ENCODE peak calls at places on chromosomes 2 and 18, in six cellular contexts. P is mesenchymal stem cell, Q is neuronal stem cell, T is trophoblast cell, D is H1, A is IMR-90. H is an unnamed sample.

GRCh38 chr18:8063733-8064132 is 496.6 kb downstream of the PTPRM start:
- DNase-seq in P (no peak), Q (no peak), T (peak; percentile 57), D (no peak), A (no peak), H (peak; percentile 22)

GRCh38 chr2:168744844-168745243 is 57.6 kb upstream of the NOSTRIN start:
- DNase-seq in P (no peak), Q (no peak), T (no peak), D (no peak), A (no peak), H (no peak)

GRCh38 chr2:128727404-128727803 is 408.7 kb upstream of the HS6ST1 start:
- DNase-seq in P (no peak), Q (no peak), T (no peak), D (no peak), A (no peak), H (no peak)

GRCh38 chr2:195721042-195721441 is 64.0 kb downstream of the SLC39A10 start:
- DNase-seq in P (no peak), Q (no peak), T (no peak), D (no peak), A (no peak), H (no peak)

GRCh38 chr2:19700861-19701585 is 200.8 kb downstream of the TTC32 start:
- DNase-seq in P (no peak), Q (no peak), T (no peak), D (no peak), A (peak; percentile 18), H (no peak)

GRCh38 chr18:46542545-46542944 is 114.5 kb downstream of the LOXHD1 start:
- DNase-seq in P (no peak), Q (peak; percentile 42), T (peak; percentile 48), D (no peak), A (no peak), H (peak; percentile 53)

GRCh38 chr2:96436961-96437360 is 68.2 kb downstream of the NEURL3 start:
- DNase-seq in P (no peak), Q (no peak), T (no peak), D (no peak), A (no peak), H (no peak)

GRCh38 chr18:79200546-79201268 is 131.5 kb downstream of the ATP9B start:
- DNase-seq in P (peak; percentile 25), Q (peak; percentile 30), T (peak; percentile 37), D (no peak), A (peak; percentile 25), H (peak; percentile 53)

GRCh38 chr2:126655500-126656310 is at the start of gene GYPC:
- DNase-seq in P (peak; percentile 98), Q (peak; percentile 56), T (peak; percentile 53), D (peak; percentile 76), A (peak; percentile 82), H (peak; percentile 73)

GRCh38 chr18:369224-370010 is 101.6 kb upstream of the THOC1 start:
- DNase-seq in P (no peak), Q (no peak), T (no peak), D (no peak), A (peak; percentile 32), H (no peak)

GRCh38 chr18:363327-364115 is 95.7 kb upstream of the THOC1 start:
- DNase-seq in P (peak; percentile 45), Q (no peak), T (no peak), D (no peak), A (peak; percentile 20), H (no peak)

GRCh38 chr18:21181763-21182162 is 60.3 kb upstream of the GREB1L start:
- DNase-seq in P (no peak), Q (no peak), T (no peak), D (no peak), A (no peak), H (no peak)

GRCh38 chr2:231189571-231190495 is 8.6 kb upstream of the ARMC9 start:
- DNase-seq in P (peak; percentile 66), Q (no peak), T (no peak), D (no peak), A (no peak), H (peak; percentile 64)

GRCh38 chr2:172782506-172783090 is 47.0 kb downstream of the RAPGEF4 start:
- DNase-seq in P (no peak), Q (no peak), T (no peak), D (no peak), A (peak; percentile 31), H (no peak)

GRCh38 chr2:139031722-139032121 is 251.5 kb upstream of the NXPH2 start:
- DNase-seq in P (no peak), Q (no peak), T (no peak), D (no peak), A (no peak), H (peak; percentile 63)

GRCh38 chr2:179265082-179265575 is 497 bp upstream of the SESTD1 start:
- DNase-seq in P (peak; percentile 32), Q (no peak), T (peak; percentile 78), D (no peak), A (peak; percentile 66), H (no peak)

GRCh38 chr18:13500227-13500865 is 226.0 kb downstream of the FAM210A start:
- DNase-seq in P (peak; percentile 18), Q (peak; percentile 24), T (peak; percentile 94), D (peak; percentile 57), A (peak; percentile 57), H (peak; percentile 89)

GRCh38 chr18:63207825-63208224 is 111.7 kb downstream of the BCL2 start:
- DNase-seq in P (no peak), Q (no peak), T (no peak), D (no peak), A (no peak), H (no peak)

GRCh38 chr2:77046339-77046738 is 475.8 kb downstream of the LRRTM4 start:
- DNase-seq in P (no peak), Q (no peak), T (no peak), D (no peak), A (no peak), H (no peak)

GRCh38 chr2:16151651-16152050 is 211.3 kb downstream of the MYCN start:
- DNase-seq in P (no peak), Q (no peak), T (peak; percentile 0), D (no peak), A (no peak), H (no peak)

DNA sequence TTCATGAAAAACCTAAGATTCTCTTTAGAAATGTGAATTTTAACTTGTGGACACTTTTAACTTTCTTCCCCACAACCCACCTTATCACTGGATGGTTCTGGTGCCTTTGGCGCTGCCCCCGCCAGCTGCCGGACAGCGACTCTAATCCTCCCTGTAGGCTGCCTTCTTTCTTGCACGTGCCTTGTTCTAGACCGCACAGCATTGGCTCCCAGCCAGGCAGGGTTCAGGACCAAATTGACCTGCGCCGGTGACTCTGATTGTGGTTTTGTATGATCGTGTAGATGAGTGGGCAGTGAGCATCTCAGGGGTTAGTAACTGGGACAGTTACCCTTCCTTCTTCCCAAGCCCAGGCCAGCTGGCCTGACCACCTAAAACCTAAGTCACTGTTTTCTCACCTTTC is 106.8 kb downstream of the ASAP2 start:
- DNase-seq in P (no peak), Q (no peak), T (no peak), D (no peak), A (peak; percentile 29), H (no peak)
- H3K9ac ChIP-seq in P (no peak overlapping the region), Q (no peak overlapping the region), T (no peak overlapping the region), D (no peak overlapping the region), A (no peak overlapping the region), H (no peak overlapping the region)

GRCh38 chr18:36410346-36410745 is 112.8 kb downstream of the FHOD3 start:
- DNase-seq in P (no peak), Q (no peak), T (peak; percentile 94), D (no peak), A (no peak), H (no peak)

GRCh38 chr18:36411745-36412168 is 114.2 kb downstream of the FHOD3 start:
- DNase-seq in P (peak; percentile 10), Q (peak; percentile 12), T (peak; percentile 60), D (peak; percentile 70), A (peak; percentile 19), H (peak; percentile 88)

GRCh38 chr18:36406805-36407204 is 109.3 kb downstream of the FHOD3 start:
- DNase-seq in P (no peak), Q (no peak), T (no peak), D (no peak), A (no peak), H (no peak)

GRCh38 chr18:36408606-36409005 is 111.1 kb downstream of the FHOD3 start:
- DNase-seq in P (no peak), Q (no peak), T (no peak), D (no peak), A (no peak), H (no peak)

DNA sequence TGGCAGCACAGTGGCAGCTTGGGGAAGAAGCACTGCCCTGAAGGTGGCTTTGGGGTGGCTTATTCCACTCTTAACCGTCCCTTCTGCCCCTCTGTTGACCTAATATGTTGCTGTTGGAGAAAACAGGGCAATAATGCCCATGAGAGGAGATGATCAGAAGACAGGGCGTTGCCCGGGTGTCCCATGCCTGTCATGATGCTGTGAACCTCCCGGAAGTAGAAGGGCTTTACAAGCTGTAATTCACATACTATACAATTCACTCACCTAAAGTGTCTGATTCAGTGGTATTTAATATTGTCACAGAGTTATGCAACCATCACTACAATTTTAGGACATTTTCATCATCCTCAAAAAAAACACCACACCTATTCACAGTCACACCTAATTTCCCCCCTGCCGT is 112.3 kb downstream of the FHOD3 start:
- DNase-seq in P (no peak), Q (no peak), T (peak; percentile 43), D (no peak), A (no peak), H (no peak)
- H3K36me3 ChIP-seq in P (no peaks in the 10 kb centered on the region), Q (peaks cover 6% of the 10 kb centered on the region), T (peaks cover 3% of the 10 kb centered on the region), D (no peaks in the 10 kb centered on the region), A (no peaks in the 10 kb centered on the region), H (no peaks in the 10 kb centered on the region)

GRCh38 chr2:47344890-47345583 is 57.9 kb upstream of the MSH2 start:
- DNase-seq in P (peak; percentile 71), Q (peak; percentile 92), T (peak; percentile 55), D (peak; percentile 85), A (peak; percentile 44), H (peak; percentile 100)

GRCh38 chr2:47346669-47347068 is 56.3 kb upstream of the MSH2 start:
- DNase-seq in P (no peak), Q (no peak), T (no peak), D (no peak), A (no peak), H (no peak)

GRCh38 chr2:47345584-47345913 is 57.4 kb upstream of the MSH2 start:
- DNase-seq in P (no peak), Q (no peak), T (no peak), D (no peak), A (no peak), H (no peak)

DNA sequence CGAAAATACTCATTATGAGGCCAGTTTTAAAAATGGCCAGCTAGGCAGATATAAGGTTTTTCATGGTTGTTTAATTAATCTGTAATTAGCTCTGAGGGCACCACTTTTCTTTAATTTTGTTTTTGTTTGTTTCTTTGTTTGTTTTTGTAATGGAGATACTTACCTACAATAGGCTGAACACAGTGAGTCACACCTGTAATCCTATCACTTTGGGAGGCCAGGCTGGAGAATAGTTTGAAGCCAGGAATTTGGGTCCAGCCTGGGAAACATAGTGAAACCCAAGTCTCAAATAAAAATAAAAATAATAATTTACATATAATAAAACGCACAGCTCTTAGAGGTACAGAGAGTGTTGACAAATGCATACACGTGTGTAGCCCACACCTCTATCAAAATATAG is 56.8 kb upstream of the MSH2 start:
- DNase-seq in P (no peak), Q (no peak), T (no peak), D (no peak), A (no peak), H (peak; percentile 62)
- H3K4ac ChIP-seq in P (no peak overlapping the region), Q (no peak overlapping the region), T (no peak overlapping the region), D (peak overlapping the region; percentile 69), A (no peak overlapping the region), H (no peak overlapping the region)

DNA sequence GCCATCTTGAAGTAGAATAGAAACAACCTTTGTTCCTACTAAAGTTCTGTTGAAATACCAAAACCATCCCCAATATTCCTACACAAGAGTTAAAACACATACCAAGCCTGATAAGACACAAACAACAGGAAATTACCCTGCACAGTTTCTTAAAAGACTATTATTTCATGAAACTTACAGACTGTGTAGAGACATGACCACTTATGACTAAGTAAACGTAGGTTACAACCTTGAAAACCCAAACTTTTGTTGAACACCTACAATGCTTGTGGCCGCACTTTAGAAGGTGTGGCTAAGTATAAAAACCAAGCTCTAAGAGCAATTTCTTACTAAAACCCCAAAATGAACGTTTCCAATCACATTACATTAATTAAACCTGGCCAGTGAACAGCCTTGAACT is 2.0 kb downstream of the SMAD2 start:
- DNase-seq in P (no peak), Q (no peak), T (no peak), D (no peak), A (peak; percentile 28), H (no peak)
- H3K9ac ChIP-seq in P (peak overlapping the region; percentile 97), Q (no peak overlapping the region), T (no peak overlapping the region), D (no peak overlapping the region), A (peak overlapping the region; percentile 36), H (peak overlapping the region; percentile 79)

H was measured in mesendoderm.